ENCODE peak calls at places on chromosomes 1 and 21, in ten cellular contexts. One of them, this sample, is unnamed.

GRCh38 chr1:195899762-195900352 is 708.4 kb downstream of the KCNT2 start:
- DNase-seq in activated T-helper 9 cell treated with anti-CD3 and anti-CD28 coated beads, Interleukin-2, amount 50 U/mL, for 16 hours: no peak
- DNase-seq in ovary: no peak
- DNase-seq in fibroblast of villous mesenchyme: peak
- DNase-seq in spleen: no peak
- DNase-seq in GOT3: no peak
- DNase-seq in NCI-H510A: no peak
- DNase-seq in activated CD4-positive, alpha-beta T cell treated with anti-CD3 and anti-CD28 coated beads for 36 hours: no peak
- DNase-seq in CD4-positive, alpha-beta T cell: no peak
- DNase-seq in activated naive CD4-positive, alpha-beta T cell treated with anti-CD3 and anti-CD28 coated beads, Interleukin-2, amount 10 ng/mL, durations not matched to agents 7 days and 5 days: no peak
- DNase-seq in this sample: no peak

GRCh38 chr21:34344058-34344425 is 19.8 kb upstream of the KCNE2 start:
- DNase-seq in spleen: no peak
- DNase-seq in ovary: no peak
- DNase-seq in GOT3: no peak
- DNase-seq in activated T-helper 9 cell treated with anti-CD3 and anti-CD28 coated beads, Interleukin-2, amount 50 U/mL, for 16 hours: no peak
- DNase-seq in CD4-positive, alpha-beta T cell: no peak
- DNase-seq in fibroblast of villous mesenchyme: no peak
- DNase-seq in activated naive CD4-positive, alpha-beta T cell treated with anti-CD3 and anti-CD28 coated beads, Interleukin-2, amount 10 ng/mL, durations not matched to agents 7 days and 5 days: no peak
- DNase-seq in activated CD4-positive, alpha-beta T cell treated with anti-CD3 and anti-CD28 coated beads for 36 hours: no peak
- DNase-seq in NCI-H510A: no peak
- DNase-seq in this sample: no peak

GRCh38 chr1:228689255-228689654 is 46.0 kb upstream of the RHOU start:
- DNase-seq in spleen: no peak
- DNase-seq in activated naive CD4-positive, alpha-beta T cell treated with anti-CD3 and anti-CD28 coated beads, Interleukin-2, amount 10 ng/mL, durations not matched to agents 7 days and 5 days: no peak
- DNase-seq in activated T-helper 9 cell treated with anti-CD3 and anti-CD28 coated beads, Interleukin-2, amount 50 U/mL, for 16 hours: no peak
- DNase-seq in ovary: no peak
- DNase-seq in activated CD4-positive, alpha-beta T cell treated with anti-CD3 and anti-CD28 coated beads for 36 hours: no peak
- DNase-seq in CD4-positive, alpha-beta T cell: no peak
- DNase-seq in GOT3: no peak
- DNase-seq in fibroblast of villous mesenchyme: no peak
- DNase-seq in NCI-H510A: no peak
- DNase-seq in this sample: no peak

GRCh38 chr1:219442575-219442974 is 170.3 kb downstream of the ZC3H11B start:
- DNase-seq in activated CD4-positive, alpha-beta T cell treated with anti-CD3 and anti-CD28 coated beads for 36 hours: no peak
- DNase-seq in ovary: no peak
- DNase-seq in NCI-H510A: no peak
- DNase-seq in spleen: no peak
- DNase-seq in activated T-helper 9 cell treated with anti-CD3 and anti-CD28 coated beads, Interleukin-2, amount 50 U/mL, for 16 hours: no peak
- DNase-seq in CD4-positive, alpha-beta T cell: no peak
- DNase-seq in activated naive CD4-positive, alpha-beta T cell treated with anti-CD3 and anti-CD28 coated beads, Interleukin-2, amount 10 ng/mL, durations not matched to agents 7 days and 5 days: no peak
- DNase-seq in GOT3: no peak
- DNase-seq in fibroblast of villous mesenchyme: no peak
- DNase-seq in this sample: no peak

GRCh38 chr1:53133261-53134041 is 9.0 kb downstream of the SLC1A7 start:
- DNase-seq in fibroblast of villous mesenchyme: no peak
- DNase-seq in spleen: peak
- DNase-seq in activated CD4-positive, alpha-beta T cell treated with anti-CD3 and anti-CD28 coated beads for 36 hours: no peak
- DNase-seq in activated naive CD4-positive, alpha-beta T cell treated with anti-CD3 and anti-CD28 coated beads, Interleukin-2, amount 10 ng/mL, durations not matched to agents 7 days and 5 days: no peak
- DNase-seq in NCI-H510A: no peak
- DNase-seq in GOT3: no peak
- DNase-seq in ovary: no peak
- DNase-seq in activated T-helper 9 cell treated with anti-CD3 and anti-CD28 coated beads, Interleukin-2, amount 50 U/mL, for 16 hours: no peak
- DNase-seq in CD4-positive, alpha-beta T cell: no peak
- DNase-seq in this sample: no peak

GRCh38 chr1:31617917-31618746 is 643 bp downstream of the HCRTR1 start:
- DNase-seq in activated naive CD4-positive, alpha-beta T cell treated with anti-CD3 and anti-CD28 coated beads, Interleukin-2, amount 10 ng/mL, durations not matched to agents 7 days and 5 days: peak
- DNase-seq in activated CD4-positive, alpha-beta T cell treated with anti-CD3 and anti-CD28 coated beads for 36 hours: peak
- DNase-seq in activated T-helper 9 cell treated with anti-CD3 and anti-CD28 coated beads, Interleukin-2, amount 50 U/mL, for 16 hours: peak
- DNase-seq in NCI-H510A: peak
- DNase-seq in GOT3: no peak
- DNase-seq in CD4-positive, alpha-beta T cell: peak
- DNase-seq in spleen: no peak
- DNase-seq in fibroblast of villous mesenchyme: peak
- DNase-seq in ovary: no peak
- DNase-seq in this sample: peak

GRCh38 chr1:169364948-169365347 is 2.6 kb downstream of the NME7 start:
- DNase-seq in CD4-positive, alpha-beta T cell: no peak
- DNase-seq in activated T-helper 9 cell treated with anti-CD3 and anti-CD28 coated beads, Interleukin-2, amount 50 U/mL, for 16 hours: no peak
- DNase-seq in activated CD4-positive, alpha-beta T cell treated with anti-CD3 and anti-CD28 coated beads for 36 hours: peak
- DNase-seq in fibroblast of villous mesenchyme: no peak
- DNase-seq in ovary: no peak
- DNase-seq in spleen: no peak
- DNase-seq in activated naive CD4-positive, alpha-beta T cell treated with anti-CD3 and anti-CD28 coated beads, Interleukin-2, amount 10 ng/mL, durations not matched to agents 7 days and 5 days: no peak
- DNase-seq in GOT3: no peak
- DNase-seq in NCI-H510A: no peak
- DNase-seq in this sample: no peak

GRCh38 chr1:212162635-212163034 is 122.6 kb upstream of the PPP2R5A start:
- DNase-seq in activated naive CD4-positive, alpha-beta T cell treated with anti-CD3 and anti-CD28 coated beads, Interleukin-2, amount 10 ng/mL, durations not matched to agents 7 days and 5 days: peak
- DNase-seq in GOT3: no peak
- DNase-seq in ovary: no peak
- DNase-seq in spleen: no peak
- DNase-seq in NCI-H510A: no peak
- DNase-seq in CD4-positive, alpha-beta T cell: peak
- DNase-seq in activated CD4-positive, alpha-beta T cell treated with anti-CD3 and anti-CD28 coated beads for 36 hours: peak
- DNase-seq in fibroblast of villous mesenchyme: peak
- DNase-seq in activated T-helper 9 cell treated with anti-CD3 and anti-CD28 coated beads, Interleukin-2, amount 50 U/mL, for 16 hours: no peak
- DNase-seq in this sample: peak

GRCh38 chr1:203037509-203038190 is 11.4 kb downstream of the PPFIA4 start:
- DNase-seq in NCI-H510A: no peak
- DNase-seq in activated CD4-positive, alpha-beta T cell treated with anti-CD3 and anti-CD28 coated beads for 36 hours: no peak
- DNase-seq in spleen: no peak
- DNase-seq in GOT3: no peak
- DNase-seq in ovary: no peak
- DNase-seq in CD4-positive, alpha-beta T cell: no peak
- DNase-seq in activated naive CD4-positive, alpha-beta T cell treated with anti-CD3 and anti-CD28 coated beads, Interleukin-2, amount 10 ng/mL, durations not matched to agents 7 days and 5 days: no peak
- DNase-seq in fibroblast of villous mesenchyme: no peak
- DNase-seq in activated T-helper 9 cell treated with anti-CD3 and anti-CD28 coated beads, Interleukin-2, amount 50 U/mL, for 16 hours: no peak
- DNase-seq in this sample: no peak

GRCh38 chr1:43366179-43366578 is 1.6 kb downstream of the ELOVL1 start:
- DNase-seq in activated T-helper 9 cell treated with anti-CD3 and anti-CD28 coated beads, Interleukin-2, amount 50 U/mL, for 16 hours: no peak
- DNase-seq in GOT3: no peak
- DNase-seq in activated CD4-positive, alpha-beta T cell treated with anti-CD3 and anti-CD28 coated beads for 36 hours: peak
- DNase-seq in fibroblast of villous mesenchyme: no peak
- DNase-seq in NCI-H510A: peak
- DNase-seq in activated naive CD4-positive, alpha-beta T cell treated with anti-CD3 and anti-CD28 coated beads, Interleukin-2, amount 10 ng/mL, durations not matched to agents 7 days and 5 days: peak
- DNase-seq in spleen: peak
- DNase-seq in CD4-positive, alpha-beta T cell: no peak
- DNase-seq in ovary: no peak
- DNase-seq in this sample: no peak

GRCh38 chr1:51607676-51608075 is 9.2 kb upstream of the OSBPL9 start:
- DNase-seq in activated T-helper 9 cell treated with anti-CD3 and anti-CD28 coated beads, Interleukin-2, amount 50 U/mL, for 16 hours: no peak
- DNase-seq in NCI-H510A: no peak
- DNase-seq in spleen: no peak
- DNase-seq in fibroblast of villous mesenchyme: no peak
- DNase-seq in activated naive CD4-positive, alpha-beta T cell treated with anti-CD3 and anti-CD28 coated beads, Interleukin-2, amount 10 ng/mL, durations not matched to agents 7 days and 5 days: no peak
- DNase-seq in CD4-positive, alpha-beta T cell: no peak
- DNase-seq in ovary: no peak
- DNase-seq in GOT3: no peak
- DNase-seq in activated CD4-positive, alpha-beta T cell treated with anti-CD3 and anti-CD28 coated beads for 36 hours: no peak
- DNase-seq in this sample: no peak

GRCh38 chr1:197144570-197145325 is 1.7 kb downstream of the ASPM start:
- DNase-seq in GOT3: no peak
- DNase-seq in fibroblast of villous mesenchyme: peak
- DNase-seq in activated naive CD4-positive, alpha-beta T cell treated with anti-CD3 and anti-CD28 coated beads, Interleukin-2, amount 10 ng/mL, durations not matched to agents 7 days and 5 days: peak
- DNase-seq in ovary: no peak
- DNase-seq in spleen: no peak
- DNase-seq in NCI-H510A: no peak
- DNase-seq in activated T-helper 9 cell treated with anti-CD3 and anti-CD28 coated beads, Interleukin-2, amount 50 U/mL, for 16 hours: no peak
- DNase-seq in activated CD4-positive, alpha-beta T cell treated with anti-CD3 and anti-CD28 coated beads for 36 hours: peak
- DNase-seq in CD4-positive, alpha-beta T cell: no peak
- DNase-seq in this sample: no peak

GRCh38 chr1:41803656-41804055 is 115.1 kb downstream of the HIVEP3 start:
- DNase-seq in activated T-helper 9 cell treated with anti-CD3 and anti-CD28 coated beads, Interleukin-2, amount 50 U/mL, for 16 hours: no peak
- DNase-seq in activated CD4-positive, alpha-beta T cell treated with anti-CD3 and anti-CD28 coated beads for 36 hours: no peak
- DNase-seq in CD4-positive, alpha-beta T cell: no peak
- DNase-seq in activated naive CD4-positive, alpha-beta T cell treated with anti-CD3 and anti-CD28 coated beads, Interleukin-2, amount 10 ng/mL, durations not matched to agents 7 days and 5 days: no peak
- DNase-seq in GOT3: no peak
- DNase-seq in spleen: no peak
- DNase-seq in NCI-H510A: no peak
- DNase-seq in fibroblast of villous mesenchyme: no peak
- DNase-seq in ovary: no peak
- DNase-seq in this sample: no peak

GRCh38 chr1:19273106-19273843 is 15.3 kb downstream of the AKR7A3 start:
- DNase-seq in fibroblast of villous mesenchyme: no peak
- DNase-seq in ovary: no peak
- DNase-seq in activated T-helper 9 cell treated with anti-CD3 and anti-CD28 coated beads, Interleukin-2, amount 50 U/mL, for 16 hours: no peak
- DNase-seq in NCI-H510A: no peak
- DNase-seq in spleen: no peak
- DNase-seq in activated naive CD4-positive, alpha-beta T cell treated with anti-CD3 and anti-CD28 coated beads, Interleukin-2, amount 10 ng/mL, durations not matched to agents 7 days and 5 days: no peak
- DNase-seq in CD4-positive, alpha-beta T cell: no peak
- DNase-seq in activated CD4-positive, alpha-beta T cell treated with anti-CD3 and anti-CD28 coated beads for 36 hours: no peak
- DNase-seq in GOT3: no peak
- DNase-seq in this sample: no peak

GRCh38 chr1:226634156-226634588 is 85.6 kb downstream of the STUM start:
- DNase-seq in ovary: peak
- DNase-seq in NCI-H510A: no peak
- DNase-seq in spleen: peak
- DNase-seq in activated CD4-positive, alpha-beta T cell treated with anti-CD3 and anti-CD28 coated beads for 36 hours: peak
- DNase-seq in activated naive CD4-positive, alpha-beta T cell treated with anti-CD3 and anti-CD28 coated beads, Interleukin-2, amount 10 ng/mL, durations not matched to agents 7 days and 5 days: peak
- DNase-seq in CD4-positive, alpha-beta T cell: peak
- DNase-seq in fibroblast of villous mesenchyme: peak
- DNase-seq in GOT3: no peak
- DNase-seq in activated T-helper 9 cell treated with anti-CD3 and anti-CD28 coated beads, Interleukin-2, amount 50 U/mL, for 16 hours: peak
- DNase-seq in this sample: peak

GRCh38 chr1:185720633-185721272 is 13.4 kb upstream of the HMCN1 start:
- DNase-seq in activated CD4-positive, alpha-beta T cell treated with anti-CD3 and anti-CD28 coated beads for 36 hours: no peak
- DNase-seq in NCI-H510A: no peak
- DNase-seq in CD4-positive, alpha-beta T cell: no peak
- DNase-seq in spleen: no peak
- DNase-seq in activated naive CD4-positive, alpha-beta T cell treated with anti-CD3 and anti-CD28 coated beads, Interleukin-2, amount 10 ng/mL, durations not matched to agents 7 days and 5 days: no peak
- DNase-seq in activated T-helper 9 cell treated with anti-CD3 and anti-CD28 coated beads, Interleukin-2, amount 50 U/mL, for 16 hours: no peak
- DNase-seq in ovary: no peak
- DNase-seq in fibroblast of villous mesenchyme: peak
- DNase-seq in GOT3: no peak
- DNase-seq in this sample: no peak

GRCh38 chr1:17434016-17434415 is 5.5 kb downstream of the RCC2 start:
- DNase-seq in ovary: no peak
- DNase-seq in NCI-H510A: no peak
- DNase-seq in spleen: no peak
- DNase-seq in activated T-helper 9 cell treated with anti-CD3 and anti-CD28 coated beads, Interleukin-2, amount 50 U/mL, for 16 hours: no peak
- DNase-seq in CD4-positive, alpha-beta T cell: no peak
- DNase-seq in activated naive CD4-positive, alpha-beta T cell treated with anti-CD3 and anti-CD28 coated beads, Interleukin-2, amount 10 ng/mL, durations not matched to agents 7 days and 5 days: no peak
- DNase-seq in activated CD4-positive, alpha-beta T cell treated with anti-CD3 and anti-CD28 coated beads for 36 hours: no peak
- DNase-seq in GOT3: no peak
- DNase-seq in fibroblast of villous mesenchyme: no peak
- DNase-seq in this sample: no peak

GRCh38 chr1:154151311-154151710 is 3.6 kb downstream of the NUP210L start:
- DNase-seq in activated CD4-positive, alpha-beta T cell treated with anti-CD3 and anti-CD28 coated beads for 36 hours: no peak
- DNase-seq in fibroblast of villous mesenchyme: peak
- DNase-seq in GOT3: no peak
- DNase-seq in CD4-positive, alpha-beta T cell: no peak
- DNase-seq in activated naive CD4-positive, alpha-beta T cell treated with anti-CD3 and anti-CD28 coated beads, Interleukin-2, amount 10 ng/mL, durations not matched to agents 7 days and 5 days: no peak
- DNase-seq in NCI-H510A: no peak
- DNase-seq in ovary: no peak
- DNase-seq in spleen: no peak
- DNase-seq in activated T-helper 9 cell treated with anti-CD3 and anti-CD28 coated beads, Interleukin-2, amount 50 U/mL, for 16 hours: no peak
- DNase-seq in this sample: no peak

GRCh38 chr1:167404161-167404888 is 114.0 kb downstream of the CD247 start:
- DNase-seq in activated CD4-positive, alpha-beta T cell treated with anti-CD3 and anti-CD28 coated beads for 36 hours: no peak
- DNase-seq in activated T-helper 9 cell treated with anti-CD3 and anti-CD28 coated beads, Interleukin-2, amount 50 U/mL, for 16 hours: no peak
- DNase-seq in ovary: no peak
- DNase-seq in fibroblast of villous mesenchyme: no peak
- DNase-seq in spleen: no peak
- DNase-seq in NCI-H510A: no peak
- DNase-seq in GOT3: no peak
- DNase-seq in activated naive CD4-positive, alpha-beta T cell treated with anti-CD3 and anti-CD28 coated beads, Interleukin-2, amount 10 ng/mL, durations not matched to agents 7 days and 5 days: no peak
- DNase-seq in CD4-positive, alpha-beta T cell: no peak
- DNase-seq in this sample: no peak

GRCh38 chr1:63935148-63935547 is 161.3 kb downstream of the ROR1 start:
- DNase-seq in CD4-positive, alpha-beta T cell: no peak
- DNase-seq in ovary: no peak
- DNase-seq in GOT3: no peak
- DNase-seq in activated T-helper 9 cell treated with anti-CD3 and anti-CD28 coated beads, Interleukin-2, amount 50 U/mL, for 16 hours: no peak
- DNase-seq in activated CD4-positive, alpha-beta T cell treated with anti-CD3 and anti-CD28 coated beads for 36 hours: no peak
- DNase-seq in fibroblast of villous mesenchyme: peak
- DNase-seq in activated naive CD4-positive, alpha-beta T cell treated with anti-CD3 and anti-CD28 coated beads, Interleukin-2, amount 10 ng/mL, durations not matched to agents 7 days and 5 days: no peak
- DNase-seq in spleen: no peak
- DNase-seq in NCI-H510A: no peak
- DNase-seq in this sample: no peak

GRCh38 chr1:148354909-148355308 is 128.2 kb downstream of the PPIAL4G start:
- DNase-seq in CD4-positive, alpha-beta T cell: no peak
- DNase-seq in activated T-helper 9 cell treated with anti-CD3 and anti-CD28 coated beads, Interleukin-2, amount 50 U/mL, for 16 hours: no peak
- DNase-seq in activated naive CD4-positive, alpha-beta T cell treated with anti-CD3 and anti-CD28 coated beads, Interleukin-2, amount 10 ng/mL, durations not matched to agents 7 days and 5 days: no peak
- DNase-seq in GOT3: no peak
- DNase-seq in spleen: no peak
- DNase-seq in NCI-H510A: no peak
- DNase-seq in fibroblast of villous mesenchyme: no peak
- DNase-seq in activated CD4-positive, alpha-beta T cell treated with anti-CD3 and anti-CD28 coated beads for 36 hours: no peak
- DNase-seq in ovary: no peak
- DNase-seq in this sample: no peak

GRCh38 chr1:201480231-201481003 is 11.4 kb upstream of the PHLDA3 start:
- DNase-seq in spleen: peak
- DNase-seq in CD4-positive, alpha-beta T cell: peak
- DNase-seq in ovary: peak
- DNase-seq in GOT3: peak
- DNase-seq in activated CD4-positive, alpha-beta T cell treated with anti-CD3 and anti-CD28 coated beads for 36 hours: peak
- DNase-seq in fibroblast of villous mesenchyme: peak
- DNase-seq in activated naive CD4-positive, alpha-beta T cell treated with anti-CD3 and anti-CD28 coated beads, Interleukin-2, amount 10 ng/mL, durations not matched to agents 7 days and 5 days: peak
- DNase-seq in activated T-helper 9 cell treated with anti-CD3 and anti-CD28 coated beads, Interleukin-2, amount 50 U/mL, for 16 hours: peak
- DNase-seq in NCI-H510A: peak
- DNase-seq in this sample: peak

GRCh38 chr1:84496498-84496897 is 9.7 kb upstream of the SPATA1 start:
- DNase-seq in fibroblast of villous mesenchyme: no peak
- DNase-seq in CD4-positive, alpha-beta T cell: no peak
- DNase-seq in ovary: no peak
- DNase-seq in activated naive CD4-positive, alpha-beta T cell treated with anti-CD3 and anti-CD28 coated beads, Interleukin-2, amount 10 ng/mL, durations not matched to agents 7 days and 5 days: no peak
- DNase-seq in activated T-helper 9 cell treated with anti-CD3 and anti-CD28 coated beads, Interleukin-2, amount 50 U/mL, for 16 hours: no peak
- DNase-seq in spleen: no peak
- DNase-seq in activated CD4-positive, alpha-beta T cell treated with anti-CD3 and anti-CD28 coated beads for 36 hours: no peak
- DNase-seq in NCI-H510A: no peak
- DNase-seq in GOT3: no peak
- DNase-seq in this sample: no peak

GRCh38 chr1:223331929-223332328 is 32.0 kb downstream of the SUSD4 start:
- DNase-seq in CD4-positive, alpha-beta T cell: no peak
- DNase-seq in NCI-H510A: no peak
- DNase-seq in activated T-helper 9 cell treated with anti-CD3 and anti-CD28 coated beads, Interleukin-2, amount 50 U/mL, for 16 hours: no peak
- DNase-seq in ovary: no peak
- DNase-seq in activated naive CD4-positive, alpha-beta T cell treated with anti-CD3 and anti-CD28 coated beads, Interleukin-2, amount 10 ng/mL, durations not matched to agents 7 days and 5 days: no peak
- DNase-seq in fibroblast of villous mesenchyme: peak
- DNase-seq in activated CD4-positive, alpha-beta T cell treated with anti-CD3 and anti-CD28 coated beads for 36 hours: no peak
- DNase-seq in GOT3: no peak
- DNase-seq in spleen: no peak
- DNase-seq in this sample: no peak

GRCh38 chr1:60637651-60638050 is 444.7 kb upstream of the NFIA start:
- DNase-seq in ovary: no peak
- DNase-seq in activated T-helper 9 cell treated with anti-CD3 and anti-CD28 coated beads, Interleukin-2, amount 50 U/mL, for 16 hours: no peak
- DNase-seq in spleen: no peak
- DNase-seq in CD4-positive, alpha-beta T cell: no peak
- DNase-seq in GOT3: no peak
- DNase-seq in activated CD4-positive, alpha-beta T cell treated with anti-CD3 and anti-CD28 coated beads for 36 hours: no peak
- DNase-seq in activated naive CD4-positive, alpha-beta T cell treated with anti-CD3 and anti-CD28 coated beads, Interleukin-2, amount 10 ng/mL, durations not matched to agents 7 days and 5 days: no peak
- DNase-seq in fibroblast of villous mesenchyme: no peak
- DNase-seq in NCI-H510A: no peak
- DNase-seq in this sample: no peak

GRCh38 chr1:224070521-224070920 is 43.4 kb upstream of the FBXO28 start:
- DNase-seq in fibroblast of villous mesenchyme: no peak
- DNase-seq in spleen: no peak
- DNase-seq in activated naive CD4-positive, alpha-beta T cell treated with anti-CD3 and anti-CD28 coated beads, Interleukin-2, amount 10 ng/mL, durations not matched to agents 7 days and 5 days: no peak
- DNase-seq in GOT3: no peak
- DNase-seq in CD4-positive, alpha-beta T cell: no peak
- DNase-seq in NCI-H510A: no peak
- DNase-seq in activated CD4-positive, alpha-beta T cell treated with anti-CD3 and anti-CD28 coated beads for 36 hours: no peak
- DNase-seq in activated T-helper 9 cell treated with anti-CD3 and anti-CD28 coated beads, Interleukin-2, amount 50 U/mL, for 16 hours: no peak
- DNase-seq in ovary: no peak
- DNase-seq in this sample: no peak

GRCh38 chr1:168628807-168629206 is 52.4 kb downstream of the XCL1 start:
- DNase-seq in fibroblast of villous mesenchyme: peak
- DNase-seq in GOT3: peak
- DNase-seq in activated CD4-positive, alpha-beta T cell treated with anti-CD3 and anti-CD28 coated beads for 36 hours: peak
- DNase-seq in activated T-helper 9 cell treated with anti-CD3 and anti-CD28 coated beads, Interleukin-2, amount 50 U/mL, for 16 hours: no peak
- DNase-seq in activated naive CD4-positive, alpha-beta T cell treated with anti-CD3 and anti-CD28 coated beads, Interleukin-2, amount 10 ng/mL, durations not matched to agents 7 days and 5 days: no peak
- DNase-seq in NCI-H510A: no peak
- DNase-seq in spleen: no peak
- DNase-seq in ovary: no peak
- DNase-seq in CD4-positive, alpha-beta T cell: no peak
- DNase-seq in this sample: no peak

This sample was measured in activated T-helper 2 cell treated with anti-CD3 and anti-CD28 coated beads, Interferon-gamma antibody, Interleukin-2, Interleukin-4, amounts not matched to agents 10 μg/mL and 5 μg/mL and 100 μg/mL, durations not matched to agents 14 hours and 24 hours and 36 hours.